ENCODE peak calls at places on chromosomes 2 and 18, in four cellular contexts. G is PC-9, F is breast epithelium, K is dorsolateral prefrontal cortex. S is an unnamed sample.

GRCh38 chr2:223545830-223546229 is 56.3 kb downstream of the SCG2 start:
- DNase-seq in K (no peak), G (no peak), F (no peak), S (no peak)

GRCh38 chr2:217906787-217907186 is 96.0 kb downstream of the TNS1 start:
- DNase-seq in K (no peak), G (no peak), F (no peak), S (peak)

GRCh38 chr2:233793465-233794127 is 15.5 kb downstream of the MROH2A start:
- DNase-seq in F (no peak), K (no peak), G (no peak), S (no peak)

GRCh38 chr2:189609423-189609816 is 28.8 kb upstream of the SLC40A1 start:
- DNase-seq in K (no peak), G (no peak), F (no peak), S (no peak)

GRCh38 chr2:217105733-217106649 is 246.1 kb upstream of the TNP1 start:
- DNase-seq in F (no peak), G (peak), K (no peak), S (no peak)

GRCh38 chr18:40937386-40937785 is 1017.6 kb upstream of the PIK3C3 start:
- DNase-seq in G (no peak), K (no peak), F (no peak), S (no peak)

GRCh38 chr2:144244938-144245337 is 275.0 kb downstream of the ZEB2 start:
- DNase-seq in K (no peak), G (no peak), F (no peak), S (no peak)

GRCh38 chr2:227191367-227191766 is 26.9 kb downstream of the COL4A3 start:
- DNase-seq in K (no peak), F (no peak), G (no peak), S (no peak)

GRCh38 chr2:9665903-9666302 is 35.1 kb upstream of the YWHAQ start:
- DNase-seq in F (no peak), G (no peak), K (no peak), S (no peak)

GRCh38 chr2:149413487-149413886 is 83.1 kb downstream of the LYPD6 start:
- DNase-seq in F (no peak), G (no peak), K (no peak), S (no peak)

GRCh38 chr2:149410701-149411484 is 80.5 kb downstream of the LYPD6 start:
- DNase-seq in F (no peak), K (no peak), G (peak), S (no peak)

GRCh38 chr2:149409506-149409905 is 79.1 kb downstream of the LYPD6 start:
- DNase-seq in K (no peak), F (no peak), G (no peak), S (no peak)
- H3K27ac ChIP-seq in K (no peak), F (no peak), G (no peak), S (no peak)

GRCh38 chr2:25293145-25293544 is 48.6 kb downstream of the DNMT3A start:
- DNase-seq in G (no peak), K (no peak), F (no peak), S (no peak)

GRCh38 chr2:25294573-25295462 is 46.9 kb downstream of the DNMT3A start:
- DNase-seq in K (peak), G (peak), F (peak), S (peak)

GRCh38 chr2:25292408-25292807 is 49.3 kb downstream of the DNMT3A start:
- DNase-seq in G (no peak), K (no peak), F (no peak), S (no peak)

GRCh38 chr2:25295654-25296053 is 46.1 kb downstream of the DNMT3A start:
- DNase-seq in K (no peak), F (no peak), G (no peak), S (no peak)

DNA sequence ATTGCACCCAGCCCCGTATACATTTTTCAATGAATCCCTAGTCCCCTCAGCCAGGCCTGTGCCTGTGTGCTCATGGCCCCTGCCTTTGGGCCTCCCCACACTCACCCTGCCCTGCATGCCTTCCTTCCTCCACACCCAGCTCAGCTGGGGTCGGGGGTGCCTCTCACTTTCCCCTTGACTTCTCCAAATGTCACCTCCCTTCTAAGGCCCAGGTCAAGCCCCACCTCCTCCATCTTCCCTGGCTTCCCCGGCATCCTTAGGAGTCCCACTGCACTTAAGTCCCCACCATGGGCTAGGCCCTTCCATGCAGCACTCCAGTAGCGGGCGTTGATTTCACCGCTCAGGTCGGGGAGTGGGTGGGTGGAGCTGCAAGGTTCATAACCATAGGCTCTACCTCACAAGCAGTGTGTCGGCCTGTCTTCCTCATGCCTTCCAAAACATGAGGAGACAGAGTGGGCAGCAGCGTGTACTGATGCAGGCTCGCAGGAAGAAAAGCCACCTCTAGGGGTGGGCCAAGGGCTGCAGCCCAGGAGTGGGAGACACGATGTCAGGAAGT is 47.7 kb downstream of the DNMT3A start:
- DNase-seq in K (no peak), F (no peak), G (no peak), S (no peak)
- H3K4me3 ChIP-seq in K (no peak), F (no peak), G (no peak), S (no peak)

GRCh38 chr2:236862961-236863728 is 222.5 kb upstream of the COPS8 start:
- DNase-seq in G (no peak), F (no peak), K (no peak), S (peak)
- H3K27ac ChIP-seq in G (no peak), F (no peak), K (no peak), S (no peak)

GRCh38 chr2:44932564-44933392 is 8.7 kb upstream of the SIX3 start:
- DNase-seq in K (no peak), F (no peak), G (no peak), S (no peak)
- H3K4me3 ChIP-seq in K (no peak), F (no peak), G (no peak), S (no peak)

DNA sequence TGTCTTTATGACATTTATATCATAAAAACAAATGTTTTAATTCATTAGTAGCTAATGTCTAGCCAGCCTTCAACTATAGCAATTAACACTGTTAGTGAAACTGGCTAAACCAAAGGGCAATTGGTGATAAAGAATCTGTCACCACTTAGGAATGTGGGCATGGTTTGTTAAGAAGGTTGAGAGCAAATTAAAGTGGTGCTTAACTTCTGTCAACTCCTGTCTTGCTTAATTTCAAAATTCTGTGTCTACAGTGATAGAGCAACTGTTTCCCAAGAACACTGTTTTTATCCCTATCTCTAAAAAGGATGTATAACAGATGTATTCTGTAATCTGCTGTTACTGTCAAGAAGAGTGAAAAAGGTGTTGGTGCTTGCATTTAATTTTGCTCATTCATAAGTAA is 36.5 kb downstream of the CFAP36 start:
- DNase-seq in K (no peak), F (no peak), G (no peak), S (no peak)
- H3K27ac ChIP-seq in K (no peak), F (no peak), G (peak), S (no peak)

GRCh38 chr2:197934262-197934925 is 130.0 kb downstream of the PLCL1 start:
- DNase-seq in G (no peak), K (no peak), F (no peak), S (no peak)
- H3K4me3 ChIP-seq in G (no peak), K (no peak), F (no peak), S (no peak)

GRCh38 chr2:104902317-104902716 is 48.4 kb downstream of the POU3F3 start:
- DNase-seq in K (no peak), G (no peak), F (no peak), S (no peak)
- H3K27ac ChIP-seq in K (no peak), G (no peak), F (no peak), S (no peak)

GRCh38 chr2:152025678-152026287 is 73.1 kb downstream of the CACNB4 start:
- DNase-seq in F (peak), G (peak), K (peak), S (peak)
- H3K4me3 ChIP-seq in F (peak), G (peak), K (peak), S (no peak)

DNA sequence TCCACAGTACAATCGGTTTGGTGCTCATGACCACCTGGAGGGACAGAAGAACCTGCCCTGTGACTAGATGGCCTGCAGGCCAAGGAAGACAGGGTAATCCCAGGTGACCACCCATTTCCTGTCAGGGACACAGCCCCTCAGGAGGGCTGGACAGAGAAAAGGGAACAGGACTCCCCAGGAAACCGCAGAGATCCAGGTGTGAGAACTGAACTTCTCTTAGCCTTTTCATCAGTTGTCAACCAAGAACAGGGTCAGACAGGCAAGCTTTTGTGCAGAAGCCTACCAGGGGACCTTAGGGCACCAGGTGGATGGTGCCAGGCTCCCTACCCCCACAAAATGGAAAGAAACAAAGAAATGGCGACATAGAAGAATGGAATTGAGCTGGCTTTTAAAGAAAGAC is 132.3 kb downstream of the HDAC4 start:
- DNase-seq in K (no peak), G (no peak), F (no peak), S (no peak)
- H3K27ac ChIP-seq in K (no peak), G (peak), F (peak), S (peak)

GRCh38 chr2:167200025-167200424 is 311.7 kb downstream of the XIRP2 start:
- DNase-seq in F (no peak), K (no peak), G (no peak), S (no peak)

GRCh38 chr2:167191588-167191987 is 303.3 kb downstream of the XIRP2 start:
- DNase-seq in G (no peak), F (no peak), K (no peak), S (no peak)

GRCh38 chr2:167198009-167198408 is 309.7 kb downstream of the XIRP2 start:
- DNase-seq in G (no peak), K (no peak), F (no peak), S (no peak)

GRCh38 chr2:167192833-167193232 is 304.6 kb downstream of the XIRP2 start:
- DNase-seq in G (no peak), K (no peak), F (no peak), S (no peak)

DNA sequence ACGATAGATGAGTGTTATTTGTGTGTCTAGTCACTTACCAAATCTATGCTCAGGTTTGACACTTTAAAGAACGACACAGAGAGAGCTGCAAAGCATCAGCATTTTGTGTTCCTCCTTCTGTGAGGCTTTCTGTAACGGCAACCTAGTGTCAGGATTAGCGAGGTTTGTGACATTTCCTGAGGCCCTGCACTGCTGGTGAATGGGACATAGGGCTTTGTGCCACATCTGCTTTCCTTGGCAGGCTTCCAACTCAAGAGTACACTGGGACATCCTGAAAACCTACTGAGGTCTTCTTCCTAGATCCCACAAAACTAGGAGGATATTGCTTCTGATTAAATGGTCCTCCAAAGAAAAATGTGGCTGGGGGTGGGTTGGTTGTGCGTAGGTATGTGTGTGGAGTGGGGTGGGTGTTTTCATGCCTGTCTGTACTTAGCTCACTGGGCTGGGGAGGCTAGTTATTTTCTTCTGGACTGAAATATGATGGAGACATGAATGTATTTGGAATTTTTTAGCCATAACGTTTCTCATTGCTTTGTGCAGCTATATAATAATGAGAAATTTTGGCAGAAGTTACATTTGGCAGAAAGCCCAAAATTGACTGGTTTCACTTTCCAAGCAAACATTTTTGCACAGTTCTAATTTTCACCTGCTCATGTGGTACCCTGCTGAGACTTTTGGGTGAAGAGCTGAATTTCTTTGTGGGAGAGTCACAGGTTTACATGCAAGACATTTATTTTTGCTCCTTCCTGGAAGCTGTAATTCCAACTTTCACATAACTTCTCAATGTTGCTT is 308.4 kb downstream of the XIRP2 start:
- DNase-seq in K (no peak), F (no peak), G (no peak), S (no peak)
- H3K4me3 ChIP-seq in K (no peak), F (no peak), G (no peak), S (no peak)

S was measured in sigmoid colon.